ENCODE peak calls at places on chromosomes 7 and 10, in seven cellular contexts. One of them, this sample, is unnamed. For H3K9me3, the result is how much of the 10 kb centered on the place peaks cover.

GRCh38 chr10:130763491-130763890 is 548.0 kb downstream of the TCERG1L start:
- DNase-seq in GM23248: no peak
- DNase-seq in SJSA1: no peak
- DNase-seq in spleen: peak
- DNase-seq in OCI-LY7: no peak
- DNase-seq in sigmoid colon: peak
- DNase-seq in ovary: no peak
- DNase-seq in this sample: no peak

GRCh38 chr7:80137410-80137809 is 2.8 kb downstream of the GNAI1 start:
- DNase-seq in GM23248: no peak
- DNase-seq in SJSA1: no peak
- DNase-seq in spleen: no peak
- DNase-seq in OCI-LY7: no peak
- DNase-seq in sigmoid colon: no peak
- DNase-seq in ovary: peak
- DNase-seq in this sample: no peak

GRCh38 chr7:23273141-23273599 is 26.0 kb upstream of the MALSU1 start:
- DNase-seq in GM23248: peak
- DNase-seq in SJSA1: peak
- DNase-seq in spleen: peak
- DNase-seq in OCI-LY7: peak
- DNase-seq in sigmoid colon: peak
- DNase-seq in ovary: peak
- DNase-seq in this sample: peak

GRCh38 chr10:110733256-110733952 is 89.3 kb downstream of the RBM20 start:
- DNase-seq in GM23248: no peak
- DNase-seq in SJSA1: peak
- DNase-seq in spleen: no peak
- DNase-seq in OCI-LY7: no peak
- DNase-seq in sigmoid colon: no peak
- DNase-seq in ovary: peak
- DNase-seq in this sample: no peak

GRCh38 chr7:46707973-46708372 is 786.9 kb upstream of the IGFBP3 start:
- DNase-seq in GM23248: no peak
- DNase-seq in SJSA1: no peak
- DNase-seq in spleen: no peak
- DNase-seq in OCI-LY7: no peak
- DNase-seq in sigmoid colon: no peak
- DNase-seq in ovary: no peak
- DNase-seq in this sample: no peak

GRCh38 chr7:128940494-128941322 is 3.0 kb downstream of the IRF5 start:
- DNase-seq in GM23248: no peak
- DNase-seq in SJSA1: peak
- DNase-seq in spleen: peak
- DNase-seq in OCI-LY7: peak
- DNase-seq in sigmoid colon: peak
- DNase-seq in ovary: no peak
- DNase-seq in this sample: no peak

GRCh38 chr7:143882611-143883078 is 19.3 kb downstream of the TCAF1 start:
- DNase-seq in GM23248: peak
- DNase-seq in SJSA1: no peak
- DNase-seq in spleen: peak
- DNase-seq in OCI-LY7: no peak
- DNase-seq in sigmoid colon: peak
- DNase-seq in ovary: peak
- DNase-seq in this sample: no peak

GRCh38 chr7:24819916-24820689 is 62.8 kb upstream of the GSDME start:
- DNase-seq in GM23248: peak
- DNase-seq in SJSA1: peak
- DNase-seq in spleen: peak
- DNase-seq in OCI-LY7: peak
- DNase-seq in sigmoid colon: peak
- DNase-seq in ovary: peak
- DNase-seq in this sample: peak

GRCh38 chr10:100519321-100520051 is at the start of gene SEC31B:
- DNase-seq in GM23248: peak
- DNase-seq in SJSA1: no peak
- DNase-seq in spleen: peak
- DNase-seq in OCI-LY7: no peak
- DNase-seq in sigmoid colon: no peak
- DNase-seq in ovary: peak
- DNase-seq in this sample: no peak

GRCh38 chr10:35533565-35533964 is 71.6 kb upstream of the GJD4 start:
- DNase-seq in GM23248: no peak
- DNase-seq in SJSA1: no peak
- DNase-seq in spleen: no peak
- DNase-seq in OCI-LY7: no peak
- DNase-seq in sigmoid colon: no peak
- DNase-seq in ovary: no peak
- DNase-seq in this sample: no peak

GRCh38 chr7:132740176-132740575 is 163.9 kb upstream of the PLXNA4 start:
- DNase-seq in GM23248: no peak
- DNase-seq in SJSA1: no peak
- DNase-seq in spleen: no peak
- DNase-seq in OCI-LY7: no peak
- DNase-seq in sigmoid colon: no peak
- DNase-seq in ovary: no peak
- DNase-seq in this sample: no peak

GRCh38 chr7:138798836-138799235 is 840 bp upstream of the ATP6V0A4 start:
- DNase-seq in GM23248: no peak
- DNase-seq in SJSA1: no peak
- DNase-seq in spleen: peak
- DNase-seq in OCI-LY7: no peak
- DNase-seq in sigmoid colon: no peak
- DNase-seq in ovary: no peak
- DNase-seq in this sample: no peak

GRCh38 chr10:2925631-2926030 is 141.7 kb upstream of the PFKP start:
- DNase-seq in GM23248: no peak
- DNase-seq in SJSA1: peak
- DNase-seq in spleen: peak
- DNase-seq in OCI-LY7: no peak
- DNase-seq in sigmoid colon: no peak
- DNase-seq in ovary: no peak
- DNase-seq in this sample: no peak

GRCh38 chr10:109902992-109903947 is 20.0 kb downstream of the XPNPEP1 start:
- DNase-seq in GM23248: peak
- DNase-seq in SJSA1: no peak
- DNase-seq in spleen: no peak
- DNase-seq in OCI-LY7: no peak
- DNase-seq in sigmoid colon: no peak
- DNase-seq in ovary: no peak
- DNase-seq in this sample: no peak

GRCh38 chr10:26755443-26755903 is 58.0 kb downstream of the PDSS1 start:
- DNase-seq in GM23248: peak
- DNase-seq in SJSA1: no peak
- DNase-seq in spleen: no peak
- DNase-seq in OCI-LY7: peak
- DNase-seq in sigmoid colon: no peak
- DNase-seq in ovary: no peak
- DNase-seq in this sample: no peak

GRCh38 chr7:86929293-86930109 is 130.0 kb downstream of the ELAPOR2 start:
- DNase-seq in GM23248: no peak
- DNase-seq in SJSA1: no peak
- DNase-seq in spleen: no peak
- DNase-seq in OCI-LY7: peak
- DNase-seq in sigmoid colon: no peak
- DNase-seq in ovary: no peak
- DNase-seq in this sample: no peak

GRCh38 chr7:116173051-116174028 is 37.0 kb upstream of the TES start:
- DNase-seq in GM23248: peak
- DNase-seq in SJSA1: no peak
- DNase-seq in spleen: no peak
- DNase-seq in OCI-LY7: peak
- DNase-seq in sigmoid colon: no peak
- DNase-seq in ovary: no peak
- DNase-seq in this sample: peak

GRCh38 chr10:3861785-3862184 is 76.8 kb upstream of the KLF6 start:
- DNase-seq in GM23248: no peak
- DNase-seq in SJSA1: no peak
- DNase-seq in spleen: peak
- DNase-seq in OCI-LY7: no peak
- DNase-seq in sigmoid colon: no peak
- DNase-seq in ovary: peak
- DNase-seq in this sample: no peak

GRCh38 chr10:124093076-124093773 is at the start of gene CHST15:
- DNase-seq in GM23248: peak
- DNase-seq in SJSA1: no peak
- DNase-seq in spleen: no peak
- DNase-seq in OCI-LY7: peak
- DNase-seq in sigmoid colon: peak
- DNase-seq in ovary: peak
- DNase-seq in this sample: no peak

GRCh38 chr10:79390551-79391229 is 43.4 kb downstream of the PPIF start:
- DNase-seq in GM23248: no peak
- DNase-seq in SJSA1: no peak
- DNase-seq in spleen: peak
- DNase-seq in OCI-LY7: no peak
- DNase-seq in sigmoid colon: peak
- DNase-seq in ovary: peak
- DNase-seq in this sample: no peak

GRCh38 chr10:48231178-48231577 is 43.3 kb downstream of the FRMPD2 start:
- DNase-seq in GM23248: no peak
- DNase-seq in SJSA1: no peak
- DNase-seq in spleen: no peak
- DNase-seq in OCI-LY7: no peak
- DNase-seq in sigmoid colon: no peak
- DNase-seq in ovary: no peak
- DNase-seq in this sample: no peak

DNA sequence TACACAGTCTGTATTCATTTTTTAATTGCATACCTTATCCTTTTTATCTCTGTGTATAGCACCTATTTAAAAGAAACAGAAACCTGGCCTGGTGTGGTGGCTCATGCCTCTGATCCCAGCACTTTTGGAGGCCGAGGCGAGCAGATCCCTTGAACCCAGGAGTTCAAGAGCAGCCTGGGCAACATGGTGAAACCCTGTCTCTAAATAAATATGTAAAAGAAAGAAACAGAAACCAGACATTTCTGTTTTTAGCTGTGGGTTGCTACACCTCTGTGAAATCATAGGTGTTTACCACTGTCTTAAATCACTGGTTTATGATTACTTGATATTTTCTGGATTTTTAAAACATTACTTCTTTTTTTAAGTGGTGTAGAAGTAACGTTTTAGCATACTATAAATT is 41.0 kb downstream of the PTPRZ1 start:
- DNase-seq in GM23248: no peak
- DNase-seq in SJSA1: no peak
- DNase-seq in spleen: no peak
- DNase-seq in OCI-LY7: no peak
- DNase-seq in sigmoid colon: no peak
- DNase-seq in ovary: no peak
- DNase-seq in this sample: no peak
- H3K9me3 ChIP-seq in GM23248: under half
- H3K9me3 ChIP-seq in SJSA1: under half
- H3K9me3 ChIP-seq in spleen: under half
- H3K9me3 ChIP-seq in OCI-LY7: under half
- H3K9me3 ChIP-seq in sigmoid colon: under half
- H3K9me3 ChIP-seq in ovary: under half
- H3K9me3 ChIP-seq in this sample: under half

GRCh38 chr7:146401939-146402338 is 285.3 kb downstream of the CNTNAP2 start:
- DNase-seq in GM23248: no peak
- DNase-seq in SJSA1: no peak
- DNase-seq in spleen: no peak
- DNase-seq in OCI-LY7: no peak
- DNase-seq in sigmoid colon: no peak
- DNase-seq in ovary: no peak
- DNase-seq in this sample: no peak
- H3K9me3 ChIP-seq in GM23248: under half
- H3K9me3 ChIP-seq in SJSA1: under half
- H3K9me3 ChIP-seq in spleen: under half
- H3K9me3 ChIP-seq in OCI-LY7: under half
- H3K9me3 ChIP-seq in sigmoid colon: under half
- H3K9me3 ChIP-seq in ovary: under half
- H3K9me3 ChIP-seq in this sample: under half

GRCh38 chr10:133455611-133456031 is 1.9 kb downstream of the SCART1 start:
- DNase-seq in GM23248: no peak
- DNase-seq in SJSA1: peak
- DNase-seq in spleen: no peak
- DNase-seq in OCI-LY7: no peak
- DNase-seq in sigmoid colon: no peak
- DNase-seq in ovary: peak
- DNase-seq in this sample: no peak
- H3K9me3 ChIP-seq in GM23248: under half
- H3K9me3 ChIP-seq in SJSA1: under half
- H3K9me3 ChIP-seq in spleen: under half
- H3K9me3 ChIP-seq in OCI-LY7: under half
- H3K9me3 ChIP-seq in sigmoid colon: under half
- H3K9me3 ChIP-seq in ovary: under half
- H3K9me3 ChIP-seq in this sample: under half

GRCh38 chr10:126946746-126947145 is 41.5 kb downstream of the DOCK1 start:
- DNase-seq in GM23248: no peak
- DNase-seq in SJSA1: no peak
- DNase-seq in spleen: no peak
- DNase-seq in OCI-LY7: no peak
- DNase-seq in sigmoid colon: no peak
- DNase-seq in ovary: no peak
- DNase-seq in this sample: no peak

GRCh38 chr10:126949161-126949503 is 43.9 kb downstream of the DOCK1 start:
- DNase-seq in GM23248: no peak
- DNase-seq in SJSA1: no peak
- DNase-seq in spleen: no peak
- DNase-seq in OCI-LY7: no peak
- DNase-seq in sigmoid colon: no peak
- DNase-seq in ovary: no peak
- DNase-seq in this sample: no peak

GRCh38 chr10:126950401-126951105 is 45.3 kb downstream of the DOCK1 start:
- DNase-seq in GM23248: no peak
- DNase-seq in SJSA1: no peak
- DNase-seq in spleen: no peak
- DNase-seq in OCI-LY7: no peak
- DNase-seq in sigmoid colon: no peak
- DNase-seq in ovary: no peak
- DNase-seq in this sample: no peak

GRCh38 chr10:126945351-126946035 is 40.3 kb downstream of the DOCK1 start:
- DNase-seq in GM23248: peak
- DNase-seq in SJSA1: no peak
- DNase-seq in spleen: no peak
- DNase-seq in OCI-LY7: no peak
- DNase-seq in sigmoid colon: no peak
- DNase-seq in ovary: no peak
- DNase-seq in this sample: no peak

DNA sequence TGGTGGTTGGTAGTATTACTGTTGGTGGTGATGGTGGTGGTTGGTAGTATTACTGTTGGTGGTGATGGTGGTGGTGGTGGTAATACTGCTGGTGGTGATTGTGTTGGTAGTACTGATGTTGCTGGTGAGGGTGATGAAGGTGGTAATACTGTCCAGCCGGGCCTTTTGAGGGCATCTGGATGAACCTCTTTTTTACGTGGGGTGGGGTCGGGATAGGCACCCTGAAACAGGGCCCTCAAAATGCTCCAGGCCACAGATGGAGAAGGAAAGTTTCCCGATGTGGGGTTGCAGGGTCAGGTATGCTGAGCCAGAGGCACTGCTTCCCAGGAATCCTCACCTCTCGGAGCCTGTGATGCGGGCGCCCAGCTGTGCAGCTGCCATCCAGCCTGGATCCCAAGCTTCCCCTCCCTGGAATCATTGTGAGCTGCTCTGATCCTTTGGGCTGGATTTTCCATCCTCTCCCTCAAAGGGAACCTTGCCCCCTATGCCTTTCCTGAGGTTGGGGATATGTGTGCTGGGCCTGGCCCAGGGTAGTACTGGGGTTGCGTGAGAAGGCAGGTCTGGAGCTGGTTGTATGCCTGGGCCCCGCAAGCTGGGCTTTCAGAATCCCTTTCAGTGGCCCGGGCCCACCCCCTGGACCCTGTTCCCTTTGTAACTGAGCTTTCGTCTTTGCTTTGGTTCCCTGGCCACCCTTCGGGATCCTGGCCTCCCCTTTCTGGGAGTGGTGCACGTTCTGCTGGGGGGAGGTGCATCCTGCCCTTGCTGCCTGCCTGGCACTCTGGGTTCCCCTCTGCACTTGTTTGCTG is 43.3 kb downstream of the DOCK1 start:
- DNase-seq in GM23248: no peak
- DNase-seq in SJSA1: no peak
- DNase-seq in spleen: peak
- DNase-seq in OCI-LY7: no peak
- DNase-seq in sigmoid colon: no peak
- DNase-seq in ovary: no peak
- DNase-seq in this sample: no peak
- H3K9me3 ChIP-seq in GM23248: under half
- H3K9me3 ChIP-seq in SJSA1: under half
- H3K9me3 ChIP-seq in spleen: under half
- H3K9me3 ChIP-seq in OCI-LY7: under half
- H3K9me3 ChIP-seq in sigmoid colon: under half
- H3K9me3 ChIP-seq in ovary: under half
- H3K9me3 ChIP-seq in this sample: under half

This sample was measured in T-helper 17 cell.